ENCODE peak calls at places on chromosomes 12 and 14, in six cellular contexts. A, R, L, E, N and C are unnamed samples. For H3K36me3, the result is how much of the 10 kb centered on the place peaks cover.

GRCh38 chr12:49687941-49688340 is 19.3 kb downstream of the FMNL3 start:
- DNase-seq in R (no peak), N (no peak), A (no peak), L (no peak), E (no peak), C (no peak)

GRCh38 chr12:94242871-94243270 is 94.5 kb downstream of the PLXNC1 start:
- DNase-seq in E (no peak), A (no peak), L (no peak), R (no peak), N (no peak), C (no peak)

GRCh38 chr12:14289596-14289995 is 75.9 kb upstream of the ATF7IP start:
- DNase-seq in R (no peak), N (no peak), E (no peak), L (no peak), A (no peak), C (no peak)

GRCh38 chr14:95098984-95099599 is 58.2 kb downstream of the DICER1 start:
- DNase-seq in A (peak), N (peak), R (peak), E (peak), L (peak), C (peak)

GRCh38 chr14:51157012-51157411 is 62.1 kb upstream of the TRIM9 start:
- DNase-seq in N (no peak), A (no peak), R (peak), E (no peak), L (peak), C (no peak)

GRCh38 chr14:100822007-100822406 is 3.9 kb upstream of the MEG3 start:
- DNase-seq in R (no peak), E (no peak), L (no peak), N (no peak), A (peak), C (no peak)

GRCh38 chr12:128844031-128844635 is 9.1 kb upstream of the GLT1D1 start:
- DNase-seq in E (no peak), N (no peak), L (no peak), A (no peak), R (no peak), C (peak)

GRCh38 chr12:131242741-131243496 is 289.2 kb downstream of the ADGRD1 start:
- DNase-seq in R (no peak), L (no peak), N (no peak), E (no peak), A (no peak), C (no peak)

GRCh38 chr12:24997496-24997895 is 48.6 kb upstream of the BCAT1 start:
- DNase-seq in L (no peak), E (no peak), R (no peak), A (no peak), N (peak), C (no peak)

GRCh38 chr12:74903522-74903921 is 306.1 kb downstream of the KCNC2 start:
- DNase-seq in N (peak), A (no peak), L (no peak), R (no peak), E (no peak), C (no peak)

GRCh38 chr12:64674367-64674922 is 64.2 kb downstream of the RASSF3 start:
- DNase-seq in A (no peak), R (no peak), N (no peak), E (no peak), L (no peak), C (no peak)

GRCh38 chr12:64893961-64894360 is 69.5 kb downstream of the TBC1D30 start:
- DNase-seq in L (peak), E (no peak), R (peak), A (no peak), N (peak), C (no peak)

GRCh38 chr14:20757963-20758362 is 10.2 kb upstream of the EDDM3B start:
- DNase-seq in E (no peak), L (no peak), N (no peak), A (no peak), R (no peak), C (peak)

GRCh38 chr14:104331871-104332605 is 193.7 kb downstream of the KIF26A start:
- DNase-seq in N (no peak), L (no peak), E (no peak), A (no peak), R (no peak), C (peak)

GRCh38 chr14:105582639-105583038 is 56.3 kb downstream of the TMEM121 start:
- DNase-seq in A (no peak), E (no peak), N (no peak), R (no peak), L (no peak), C (no peak)

GRCh38 chr12:91529829-91530228 is 347.2 kb upstream of the DCN start:
- DNase-seq in A (peak), N (peak), R (peak), L (no peak), E (no peak), C (no peak)

GRCh38 chr12:105092336-105092735 is 8.1 kb upstream of the ALDH1L2 start:
- DNase-seq in L (no peak), E (no peak), N (no peak), R (no peak), A (peak), C (no peak)

GRCh38 chr12:44287545-44287944 is 451.7 kb downstream of the TMEM117 start:
- DNase-seq in E (no peak), N (peak), R (no peak), A (no peak), L (no peak), C (no peak)

GRCh38 chr14:85459361-85459760 is 70.6 kb upstream of the FLRT2 start:
- DNase-seq in R (no peak), N (no peak), E (no peak), L (no peak), A (no peak), C (no peak)

GRCh38 chr12:9649532-9649940 is 20.0 kb upstream of the CLEC2D start:
- DNase-seq in A (no peak), E (no peak), L (no peak), R (no peak), N (no peak), C (no peak)

DNA sequence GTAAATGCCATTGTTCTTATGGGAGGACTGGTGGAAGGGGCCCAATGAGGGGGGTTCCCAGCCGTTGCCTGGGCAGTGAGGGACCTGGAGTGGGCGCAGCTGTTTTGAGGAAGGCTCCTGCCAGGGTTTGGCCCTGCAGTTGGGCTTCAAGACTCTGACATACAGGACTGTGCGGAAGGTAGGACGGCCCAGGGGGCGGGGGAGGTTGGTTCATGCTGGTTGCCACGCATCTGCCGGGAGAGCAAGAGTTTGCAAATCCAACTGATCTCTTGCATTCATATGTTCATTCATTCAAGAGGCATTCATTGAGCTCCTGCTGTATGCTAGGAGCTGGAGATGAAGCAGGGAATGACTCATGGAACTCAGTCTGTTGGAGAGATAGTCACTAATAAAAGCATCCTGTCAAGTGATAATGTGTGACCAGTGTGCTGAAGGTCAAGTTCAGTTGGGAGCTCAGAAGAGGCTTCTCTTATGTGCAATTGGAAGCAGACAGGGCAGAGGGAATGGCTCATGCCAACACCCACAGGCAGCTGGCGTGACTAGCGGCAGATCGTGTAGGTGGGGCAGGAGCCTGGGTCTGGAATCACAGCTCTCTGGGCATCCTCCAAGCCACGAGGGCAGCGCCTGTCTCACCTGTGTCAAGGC is 7.8 kb downstream of the SH2B3 start:
- DNase-seq in N (peak), R (peak), E (no peak), A (no peak), L (no peak), C (peak)
- H3K27ac ChIP-seq in N (peak), R (no peak), E (peak), A (no peak), L (peak), C (no peak)

GRCh38 chr14:90649557-90650135 is 166.6 kb downstream of the TTC7B start:
- DNase-seq in L (no peak), R (no peak), A (no peak), N (no peak), E (no peak), C (no peak)

GRCh38 chr14:90654831-90655276 is 161.4 kb downstream of the TTC7B start:
- DNase-seq in R (peak), N (peak), L (no peak), E (no peak), A (no peak), C (no peak)

GRCh38 chr14:90651405-90651804 is 164.8 kb downstream of the TTC7B start:
- DNase-seq in R (no peak), E (no peak), N (no peak), A (no peak), L (no peak), C (no peak)

GRCh38 chr14:90652626-90653025 is 163.6 kb downstream of the TTC7B start:
- DNase-seq in E (no peak), L (no peak), R (no peak), N (no peak), A (no peak), C (no peak)

DNA sequence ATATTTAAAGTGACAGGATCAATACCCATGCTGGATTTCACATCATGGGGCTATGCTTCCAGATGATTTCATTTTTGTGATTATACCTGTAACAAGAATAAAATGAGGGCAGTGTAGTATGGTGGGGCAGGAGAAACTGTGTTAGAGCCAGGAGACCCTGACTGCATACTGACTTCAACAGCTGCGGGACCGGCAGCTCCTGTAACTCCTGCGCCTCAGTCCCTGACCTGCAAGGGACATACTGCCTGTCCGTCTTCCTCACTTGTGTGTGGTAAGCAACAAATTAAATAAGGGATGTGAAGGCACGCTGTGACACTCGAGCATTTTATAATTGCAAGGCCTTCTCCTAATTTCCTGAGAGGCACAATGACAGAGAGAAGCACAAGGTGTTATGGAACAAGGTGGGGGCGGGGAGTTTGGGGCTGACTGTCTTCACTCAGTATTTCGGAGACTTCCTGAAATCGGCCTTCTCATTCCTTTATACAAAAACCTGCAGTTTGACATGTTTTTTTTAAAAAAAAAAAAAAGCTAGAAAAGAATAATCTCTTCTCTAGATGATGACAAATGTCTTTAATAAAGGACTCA is 164.2 kb downstream of the TTC7B start:
- DNase-seq in N (no peak), L (no peak), R (no peak), E (no peak), A (no peak), C (no peak)
- H3K36me3 ChIP-seq in N (under half), L (under half), R (under half), E (under half), A (under half), C (under half)

GRCh38 chr14:93897476-93897845 is 29.7 kb upstream of the FAM181A start:
- DNase-seq in N (no peak), L (no peak), A (no peak), R (no peak), E (no peak), C (no peak)
- H3K27ac ChIP-seq in N (no peak), L (no peak), A (no peak), R (no peak), E (no peak), C (no peak)

GRCh38 chr12:122100568-122100967 is 22.0 kb downstream of the MLXIP start:
- DNase-seq in L (no peak), R (no peak), A (no peak), N (no peak), E (no peak), C (no peak)

GRCh38 chr12:122099280-122099749 is 20.8 kb downstream of the MLXIP start:
- DNase-seq in N (no peak), A (no peak), R (no peak), E (no peak), L (no peak), C (no peak)

GRCh38 chr12:122097641-122098364 is 19.2 kb downstream of the MLXIP start:
- DNase-seq in E (no peak), A (peak), L (no peak), N (peak), R (peak), C (peak)

GRCh38 chr12:122102331-122102730 is 23.8 kb downstream of the MLXIP start:
- DNase-seq in L (no peak), A (no peak), R (peak), E (no peak), N (no peak), C (no peak)

DNA sequence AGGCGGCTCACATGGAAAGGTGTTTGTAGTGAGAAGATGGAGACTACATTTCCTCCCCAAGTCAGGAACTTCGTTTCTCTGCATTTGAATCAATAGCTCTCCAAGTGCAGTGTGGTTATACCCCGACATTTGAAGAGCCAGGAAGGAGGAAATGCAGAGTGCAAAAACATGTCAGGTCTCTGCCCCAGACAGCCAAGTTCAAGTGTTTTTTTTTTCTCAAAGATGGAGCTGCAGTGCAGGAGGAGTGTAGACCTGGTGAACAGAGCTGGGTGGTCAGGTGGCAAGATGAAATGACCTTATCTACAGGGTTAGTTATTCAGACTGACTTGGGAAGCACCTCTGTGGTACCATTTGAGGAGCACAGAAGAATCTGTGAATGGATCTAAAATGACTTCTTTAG is 21.3 kb downstream of the MLXIP start:
- DNase-seq in R (no peak), E (no peak), L (no peak), N (no peak), A (no peak), C (no peak)
- H3K36me3 ChIP-seq in R (under half), E (under half), L (under half), N (under half), A (under half), C (under half)

DNA sequence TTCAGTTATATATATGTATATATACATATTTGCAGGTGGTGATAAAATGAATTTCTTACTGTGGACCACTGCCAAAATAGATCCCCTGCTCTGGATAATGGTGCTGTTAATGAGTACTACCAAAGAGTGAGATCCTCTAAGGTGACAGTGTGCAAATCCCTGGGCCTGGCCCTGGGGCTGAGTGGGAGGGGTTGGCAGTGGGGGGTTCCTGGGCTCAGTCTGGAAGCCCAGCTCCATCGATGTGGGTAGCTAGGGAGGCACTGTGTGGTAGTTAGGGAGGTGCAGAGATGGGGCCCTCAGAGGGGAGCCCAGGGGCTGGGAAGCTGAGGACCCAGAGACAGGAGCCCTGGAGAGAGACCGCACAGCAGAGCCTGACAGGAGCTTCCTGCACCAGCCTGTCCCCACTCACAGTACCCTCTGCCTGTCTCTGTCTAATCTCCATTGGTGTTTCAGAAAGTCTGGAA is 9.1 kb downstream of the KRT8 start:
- DNase-seq in R (no peak), E (no peak), A (no peak), N (no peak), L (no peak), C (no peak)
- H3K27ac ChIP-seq in R (peak), E (no peak), A (peak), N (no peak), L (peak), C (peak)

DNA sequence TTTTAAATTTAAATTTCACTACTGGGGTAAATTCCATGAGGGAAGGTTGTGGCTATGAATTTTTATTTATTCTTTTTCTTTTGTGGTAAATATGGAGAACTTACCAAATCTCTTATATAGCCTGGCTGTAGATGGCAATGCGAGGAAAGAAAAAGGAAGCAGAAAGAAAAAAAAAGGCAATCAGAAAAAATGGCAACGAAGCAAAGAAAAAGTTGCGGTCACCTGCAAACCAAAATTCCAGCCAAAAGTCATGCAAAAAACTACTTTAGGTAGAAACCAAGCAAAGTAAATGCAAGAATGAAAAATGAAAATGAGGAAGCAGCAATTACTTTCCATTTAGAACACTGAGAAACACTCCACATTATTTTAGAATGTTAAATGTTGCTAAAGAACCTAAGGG is 69.5 kb upstream of the GNPNAT1 start:
- DNase-seq in N (no peak), A (no peak), E (no peak), L (no peak), R (no peak), C (no peak)
- H3K36me3 ChIP-seq in N (half or more), A (under half), E (half or more), L (under half), R (half or more), C (half or more)

DNA sequence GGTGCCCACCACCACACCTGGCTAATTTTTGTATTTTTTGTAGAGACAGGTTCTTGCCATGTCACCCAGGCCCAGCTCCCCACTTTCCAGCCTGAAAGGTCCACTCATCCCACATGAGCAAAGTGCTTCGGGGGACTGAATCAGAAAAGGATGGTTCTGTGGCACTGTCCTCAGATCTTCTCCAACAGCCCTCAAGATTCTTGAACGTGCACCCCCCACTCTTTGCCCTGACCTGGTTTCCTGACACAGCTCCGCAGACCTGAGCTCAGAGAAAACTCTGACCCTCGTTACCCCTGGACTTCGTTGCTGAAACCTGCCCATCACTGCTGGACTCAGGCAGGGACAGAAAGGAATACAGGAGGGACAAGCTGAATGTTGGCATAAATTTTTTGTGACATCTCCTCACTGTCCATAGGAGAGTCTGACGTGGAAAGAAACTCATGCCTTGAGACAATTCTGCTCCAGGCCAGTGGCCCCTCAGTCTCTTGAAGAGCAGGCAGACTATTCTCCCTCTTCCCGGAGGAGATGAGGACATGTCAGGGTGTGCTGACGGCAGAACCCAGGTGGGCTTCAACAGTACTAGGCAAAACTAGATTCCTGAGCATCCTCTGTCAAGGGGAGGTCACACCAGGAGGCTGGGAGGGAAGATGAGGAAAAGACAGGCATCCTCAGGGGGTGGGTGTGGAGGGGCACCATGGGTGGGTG is 149.3 kb downstream of the DPF3 start:
- DNase-seq in L (no peak), A (no peak), N (no peak), R (no peak), E (peak), C (no peak)
- H3K27ac ChIP-seq in L (no peak), A (no peak), N (peak), R (peak), E (no peak), C (no peak)

GRCh38 chr12:76948895-76949294 is 70.1 kb upstream of the CSRP2 start:
- DNase-seq in E (no peak), N (no peak), A (no peak), L (no peak), R (no peak), C (no peak)

GRCh38 chr12:76947270-76947669 is 68.5 kb upstream of the CSRP2 start:
- DNase-seq in L (no peak), E (no peak), N (no peak), A (no peak), R (no peak), C (no peak)

GRCh38 chr12:76957306-76957705 is 78.5 kb upstream of the CSRP2 start:
- DNase-seq in N (no peak), E (no peak), L (no peak), A (no peak), R (no peak), C (no peak)

GRCh38 chr12:76952995-76953394 is 74.2 kb upstream of the CSRP2 start:
- DNase-seq in E (no peak), A (peak), R (no peak), N (no peak), L (no peak), C (no peak)
- H3K36me3 ChIP-seq in E (under half), A (under half), R (under half), N (under half), L (under half), C (under half)